ENCODE peak calls at places on chromosome 15, in ten cellular contexts. S is A549, I is neural crest cell, R is AG04450, D is A673, Q is H9, B is dorsolateral prefrontal cortex, C is psoas muscle, A is AG09319, K is lower leg skin. Z is an unnamed sample.

GRCh38 chr15:73972984-73973682 is 19.0 kb downstream of the STOML1 start:
- DNase-seq in S (peak; percentile 70), I (peak; percentile 86), R (peak; percentile 51), D (peak; percentile 91), Q (peak; percentile 91), B (peak; percentile 79), C (peak; percentile 90), A (no peak), K (peak; percentile 97), Z (peak; percentile 58)

GRCh38 chr15:83339396-83339795 is 54.9 kb upstream of the BNC1 start:
- DNase-seq in S (no peak), I (no peak), R (no peak), D (no peak), Q (no peak), B (no peak), C (no peak), A (no peak), K (no peak), Z (no peak)

GRCh38 chr15:31489801-31490646 is 163.4 kb downstream of the KLF13 start:
- DNase-seq in S (peak; percentile 75), I (peak; percentile 32), R (no peak), D (peak; percentile 64), Q (peak; percentile 58), B (peak; percentile 49), C (no peak), A (no peak), K (peak; percentile 87), Z (no peak)

GRCh38 chr15:66405605-66406004 is 18.9 kb downstream of the MAP2K1 start:
- DNase-seq in S (no peak), I (no peak), R (no peak), D (peak; percentile 44), Q (no peak), B (no peak), C (no peak), A (no peak), K (no peak), Z (no peak)

GRCh38 chr15:74402873-74403589 is 30.7 kb downstream of the SEMA7A start:
- DNase-seq in S (no peak), I (no peak), R (no peak), D (no peak), Q (no peak), B (no peak), C (no peak), A (no peak), K (no peak), Z (peak; percentile 37)

GRCh38 chr15:26260517-26261133 is 397.5 kb upstream of the ATP10A start:
- DNase-seq in S (peak; percentile 31), I (peak; percentile 50), R (no peak), D (peak; percentile 9), Q (peak; percentile 82), B (peak; percentile 26), C (peak; percentile 58), A (no peak), K (no peak), Z (no peak)

GRCh38 chr15:43966646-43967045 is 139.8 kb downstream of the WDR76 start:
- DNase-seq in S (no peak), I (no peak), R (no peak), D (no peak), Q (no peak), B (no peak), C (no peak), A (no peak), K (no peak), Z (no peak)

GRCh38 chr15:94070341-94071275 is 160.8 kb upstream of the MCTP2 start:
- DNase-seq in S (peak; percentile 46), I (peak; percentile 14), R (no peak), D (peak; percentile 96), Q (peak; percentile 57), B (no peak), C (no peak), A (no peak), K (no peak), Z (no peak)

GRCh38 chr15:77606142-77607034 is 26.3 kb downstream of the LINGO1 start:
- DNase-seq in S (no peak), I (no peak), R (no peak), D (peak; percentile 60), Q (peak; percentile 49), B (no peak), C (no peak), A (no peak), K (no peak), Z (no peak)

DNA sequence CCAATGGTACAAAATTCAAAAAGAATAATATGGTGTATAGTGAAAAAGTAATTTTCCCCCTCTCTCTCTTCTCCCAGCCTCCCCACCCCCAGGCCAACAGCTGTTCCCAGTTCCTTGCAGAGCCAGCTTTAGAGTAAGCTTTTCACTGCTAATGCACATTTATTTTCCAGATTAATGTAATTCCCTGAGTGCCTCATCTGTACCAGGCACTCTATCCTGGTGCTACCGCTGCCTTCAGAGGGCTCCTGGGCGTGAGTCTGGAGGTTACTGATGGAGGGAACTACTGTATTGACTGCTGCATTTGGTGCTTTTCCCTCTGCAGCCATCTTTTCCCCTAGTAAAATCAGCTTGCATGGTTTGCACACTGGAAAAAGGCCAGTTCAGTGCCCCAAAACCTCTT is 8.6 kb upstream of the USP3 start:
- DNase-seq in S (no peak), I (no peak), R (no peak), D (no peak), Q (no peak), B (no peak), C (no peak), A (no peak), K (no peak), Z (no peak)
- TF ChIP-seq CTCF in S (no peak), I (no peak), R (no peak), D (no peak), Q (no peak), B (no peak), C (no peak), A (no peak), K (no peak), Z (no peak)

GRCh38 chr15:79853492-79854328 is 43.1 kb downstream of the MTHFS start:
- DNase-seq in S (peak; percentile 90), I (peak; percentile 65), R (peak; percentile 81), D (peak; percentile 79), Q (peak; percentile 74), B (peak; percentile 79), C (peak; percentile 52), A (peak; percentile 67), K (no peak), Z (peak; percentile 33)

GRCh38 chr15:79846539-79846938 is 50.3 kb downstream of the MTHFS start:
- DNase-seq in S (no peak), I (no peak), R (no peak), D (no peak), Q (no peak), B (no peak), C (no peak), A (no peak), K (no peak), Z (no peak)

GRCh38 chr15:79844221-79844620 is 52.6 kb downstream of the MTHFS start:
- DNase-seq in S (no peak), I (no peak), R (no peak), D (no peak), Q (no peak), B (no peak), C (no peak), A (no peak), K (no peak), Z (no peak)

DNA sequence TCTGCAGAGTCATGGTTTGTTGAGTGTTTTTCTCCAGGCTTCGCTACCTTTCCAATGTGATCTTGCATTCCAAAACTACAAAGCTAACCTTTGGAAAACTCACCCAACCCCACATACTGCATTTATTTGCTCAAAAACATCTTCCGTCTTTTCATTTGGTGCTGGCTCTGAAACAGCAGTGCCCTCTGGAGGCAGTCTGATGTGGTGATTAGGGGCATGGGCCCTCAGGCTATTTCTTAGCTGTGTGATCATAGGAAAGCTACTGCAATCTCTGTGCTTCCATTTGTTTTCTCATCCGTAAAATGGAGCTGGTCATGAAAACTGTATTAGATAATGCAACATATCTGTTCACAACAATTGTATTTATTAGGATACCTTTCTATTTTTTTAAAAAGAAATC is 47.0 kb downstream of the MTHFS start:
- DNase-seq in S (peak; percentile 63), I (peak; percentile 44), R (no peak), D (peak; percentile 60), Q (peak; percentile 60), B (peak; percentile 62), C (no peak), A (no peak), K (no peak), Z (no peak)
- TF ChIP-seq CTCF in S (peak; percentile 69), I (peak; percentile 65), R (peak; percentile 77), D (peak; percentile 77), Q (peak; percentile 78), B (no peak), C (peak; percentile 37), A (peak; percentile 60), K (no peak), Z (peak; percentile 39)

GRCh38 chr15:97748576-97748975 is 211.9 kb upstream of the ARRDC4 start:
- DNase-seq in S (no peak), I (no peak), R (no peak), D (no peak), Q (no peak), B (no peak), C (no peak), A (no peak), K (no peak), Z (no peak)

GRCh38 chr15:97750071-97750470 is 210.4 kb upstream of the ARRDC4 start:
- DNase-seq in S (no peak), I (no peak), R (no peak), D (no peak), Q (no peak), B (no peak), C (no peak), A (no peak), K (no peak), Z (no peak)

GRCh38 chr15:97747342-97747741 is 213.2 kb upstream of the ARRDC4 start:
- DNase-seq in S (no peak), I (no peak), R (no peak), D (no peak), Q (peak; percentile 48), B (no peak), C (no peak), A (no peak), K (no peak), Z (no peak)

GRCh38 chr15:97745481-97746071 is 214.9 kb upstream of the ARRDC4 start:
- DNase-seq in S (peak; percentile 60), I (peak; percentile 29), R (no peak), D (peak; percentile 75), Q (peak; percentile 49), B (no peak), C (no peak), A (no peak), K (no peak), Z (no peak)
- TF ChIP-seq CTCF in S (peak; percentile 58), I (peak; percentile 81), R (peak; percentile 25), D (peak; percentile 72), Q (peak; percentile 79), B (no peak), C (peak; percentile 64), A (no peak), K (no peak), Z (peak; percentile 63)

GRCh38 chr15:98722209-98722608 is 73.9 kb downstream of the IGF1R start:
- DNase-seq in S (no peak), I (no peak), R (no peak), D (no peak), Q (no peak), B (no peak), C (no peak), A (no peak), K (no peak), Z (no peak)
- TF ChIP-seq CTCF in S (no peak), I (no peak), R (no peak), D (no peak), Q (no peak), B (no peak), C (no peak), A (no peak), K (no peak), Z (no peak)